ENCODE peak calls at places on chromosomes 5 and 9, in six cellular contexts. Q is mesothelial cell of epicardium, T is neural progenitor cell, O is dorsolateral prefrontal cortex, K is psoas muscle, L is coronary artery. H is an unnamed sample.

GRCh38 chr5:82222597-82223574 is 55.3 kb downstream of the RPS23 start:
- DNase-seq in Q (no peak), T (no peak), O (no peak), K (no peak), L (no peak), H (no peak)

GRCh38 chr5:101393795-101394450 is 490.8 kb upstream of the ST8SIA4 start:
- DNase-seq in Q (no peak), T (no peak), O (no peak), K (no peak), L (no peak), H (no peak)

GRCh38 chr9:108478431-108478837 is 377.4 kb downstream of the ACTL7B start:
- DNase-seq in Q (no peak), T (no peak), O (no peak), K (peak; percentile 72), L (peak; percentile 76), H (no peak)

GRCh38 chr9:96014078-96014477 is 138.6 kb downstream of the ERCC6L2 start:
- DNase-seq in Q (no peak), T (no peak), O (no peak), K (no peak), L (no peak), H (no peak)

GRCh38 chr9:16825971-16826370 is 44.5 kb downstream of the BNC2 start:
- DNase-seq in Q (no peak), T (peak; percentile 82), O (no peak), K (no peak), L (no peak), H (no peak)

GRCh38 chr5:10354048-10354872 is 765 bp downstream of the MARCHF6 start:
- DNase-seq in Q (no peak), T (peak; percentile 63), O (peak; percentile 37), K (no peak), L (no peak), H (no peak)

GRCh38 chr5:173329370-173330150 is 1.3 kb upstream of the STC2 start:
- DNase-seq in Q (no peak), T (peak; percentile 67), O (no peak), K (no peak), L (no peak), H (peak; percentile 71)

GRCh38 chr5:134511796-134512660 is 13.4 kb upstream of the JADE2 start:
- DNase-seq in Q (no peak), T (peak; percentile 26), O (peak; percentile 12), K (peak; percentile 94), L (no peak), H (peak; percentile 31)

GRCh38 chr5:54703091-54703490 is 185.5 kb downstream of the SNX18 start:
- DNase-seq in Q (no peak), T (peak; percentile 56), O (no peak), K (peak; percentile 86), L (no peak), H (no peak)

GRCh38 chr9:112796485-112796884 is 45.9 kb downstream of the SNX30 start:
- DNase-seq in Q (no peak), T (no peak), O (no peak), K (no peak), L (no peak), H (no peak)

GRCh38 chr9:112795946-112796345 is 45.4 kb downstream of the SNX30 start:
- DNase-seq in Q (no peak), T (no peak), O (no peak), K (no peak), L (no peak), H (no peak)

GRCh38 chr9:112792670-112793069 is 42.1 kb downstream of the SNX30 start:
- DNase-seq in Q (no peak), T (no peak), O (no peak), K (no peak), L (no peak), H (no peak)

GRCh38 chr9:112790231-112790774 is 39.7 kb downstream of the SNX30 start:
- DNase-seq in Q (no peak), T (no peak), O (no peak), K (no peak), L (no peak), H (no peak)

GRCh38 chr9:112793213-112793810 is 42.8 kb downstream of the SNX30 start:
- DNase-seq in Q (no peak), T (peak; percentile 72), O (peak; percentile 56), K (peak; percentile 85), L (no peak), H (peak; percentile 57)
- TF ChIP-seq CTCF in Q (no peak), T (peak; percentile 70), O (peak; percentile 63), K (peak; percentile 69), L (peak; percentile 35), H (peak; percentile 46)

DNA sequence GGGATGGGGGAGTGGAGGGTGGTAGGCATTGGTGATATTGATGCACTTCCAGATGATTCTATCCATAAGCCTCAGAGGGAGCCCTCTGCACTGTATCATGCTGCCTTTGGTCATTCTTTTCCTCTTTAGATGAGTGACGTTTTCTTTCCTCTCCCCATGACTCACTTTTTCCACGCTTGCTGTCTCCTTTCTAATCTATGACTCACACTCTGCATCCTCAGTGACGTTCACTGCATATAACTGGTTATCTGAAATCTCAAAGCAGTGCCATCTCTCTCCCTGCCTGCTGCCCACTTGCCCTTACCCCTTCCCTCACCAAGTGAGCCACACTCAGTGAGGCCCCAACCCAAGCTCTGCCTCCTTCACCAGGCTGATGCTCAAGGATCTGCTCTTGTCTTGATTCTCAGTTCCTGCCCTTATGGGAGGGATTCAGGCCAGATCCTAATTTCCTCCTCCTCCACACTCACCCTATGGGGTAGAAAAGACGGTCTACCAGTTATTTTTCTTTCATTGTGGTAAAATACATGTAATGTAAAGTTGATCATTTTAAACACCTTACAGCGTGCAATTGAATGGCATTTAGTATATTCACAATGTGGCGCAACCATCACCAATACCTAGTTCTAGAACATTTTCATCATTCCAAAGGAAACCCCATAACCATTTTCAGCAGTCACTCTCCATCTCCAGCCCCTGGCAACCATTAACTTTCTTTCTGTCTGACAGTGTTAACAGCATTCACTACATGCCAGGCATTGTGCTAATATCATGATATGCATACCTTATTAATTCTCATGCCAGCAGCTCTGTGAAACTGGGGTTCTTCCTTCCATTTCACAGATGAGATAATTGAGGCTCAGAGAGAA is 31.8 kb downstream of the PTGS1 start:
- DNase-seq in Q (no peak), T (no peak), O (no peak), K (no peak), L (no peak), H (no peak)
- TF ChIP-seq CTCF in Q (no peak), T (no peak), O (no peak), K (no peak), L (no peak), H (no peak)

GRCh38 chr9:37363124-37363523 is 59.4 kb upstream of the GRHPR start:
- DNase-seq in Q (no peak), T (no peak), O (no peak), K (no peak), L (no peak), H (no peak)

GRCh38 chr9:37362430-37362829 is 60.1 kb upstream of the GRHPR start:
- DNase-seq in Q (no peak), T (no peak), O (no peak), K (no peak), L (no peak), H (no peak)

GRCh38 chr9:37369671-37370070 is 52.8 kb upstream of the GRHPR start:
- DNase-seq in Q (no peak), T (no peak), O (no peak), K (no peak), L (no peak), H (no peak)

GRCh38 chr9:37364136-37364535 is 58.4 kb upstream of the GRHPR start:
- DNase-seq in Q (no peak), T (no peak), O (no peak), K (no peak), L (no peak), H (no peak)

GRCh38 chr9:37364751-37365360 is 57.6 kb upstream of the GRHPR start:
- DNase-seq in Q (no peak), T (no peak), O (no peak), K (no peak), L (no peak), H (no peak)
- TF ChIP-seq CTCF in Q (no peak), T (peak; percentile 31), O (no peak), K (no peak), L (no peak), H (no peak)

DNA sequence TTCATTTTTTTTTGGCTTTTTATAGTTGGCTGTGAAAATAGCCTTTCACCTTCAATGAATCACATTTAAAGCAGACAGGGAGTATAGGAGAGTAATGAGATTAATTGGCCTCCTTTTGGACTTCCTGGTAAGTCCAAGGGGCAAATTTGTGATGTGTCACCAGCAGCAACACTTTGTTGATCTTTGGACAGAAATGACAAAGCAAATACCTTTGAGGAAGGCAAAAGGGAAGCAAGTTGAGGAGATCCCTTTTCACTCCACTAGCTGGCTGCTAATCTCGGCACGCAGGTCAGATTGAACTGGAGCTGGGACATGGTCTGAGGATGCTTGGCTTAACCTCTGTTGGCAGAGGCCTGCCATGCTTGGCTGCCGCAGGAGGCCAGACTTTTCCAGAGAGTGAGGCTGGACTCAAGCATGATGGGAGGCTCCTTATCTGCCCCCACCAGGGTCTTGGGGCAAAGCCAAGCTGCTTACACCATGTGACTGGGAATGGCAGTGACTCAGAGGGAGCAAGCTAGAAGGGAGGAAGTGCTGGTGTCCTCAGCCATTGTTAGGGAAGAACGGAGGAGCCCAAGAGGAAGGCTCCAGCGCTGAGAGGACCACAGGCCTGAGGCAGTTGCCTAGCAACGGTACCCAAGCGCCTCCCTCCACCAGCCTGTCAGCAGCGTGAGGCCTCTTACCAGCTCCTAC is 174.5 kb upstream of the MAP1B start:
- DNase-seq in Q (no peak), T (peak; percentile 75), O (peak; percentile 29), K (peak; percentile 69), L (peak; percentile 91), H (peak; percentile 12)
- TF ChIP-seq CTCF in Q (no peak), T (no peak), O (no peak), K (no peak), L (no peak), H (no peak)

DNA sequence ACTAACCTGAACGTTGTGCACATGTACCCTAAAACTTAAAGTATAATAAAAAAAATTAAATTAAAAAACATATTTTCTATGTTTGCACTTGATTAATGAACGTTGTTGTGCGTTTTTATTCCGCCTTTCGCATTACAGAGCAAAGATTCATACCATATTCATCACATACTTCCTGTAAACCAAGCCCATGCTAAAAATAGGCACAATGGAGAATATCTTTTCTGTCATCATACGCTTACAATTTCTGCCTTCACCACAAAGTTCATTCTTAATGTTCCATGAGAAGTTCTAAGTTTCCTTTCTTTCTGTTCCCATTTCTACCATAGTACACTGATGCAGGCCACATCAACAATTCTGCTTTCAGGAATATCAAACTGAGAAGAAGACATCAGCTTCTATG is 456.6 kb downstream of the CDH10 start:
- DNase-seq in Q (no peak), T (no peak), O (no peak), K (no peak), L (no peak), H (no peak)
- TF ChIP-seq CTCF in Q (no peak), T (no peak), O (no peak), K (no peak), L (no peak), H (no peak)

DNA sequence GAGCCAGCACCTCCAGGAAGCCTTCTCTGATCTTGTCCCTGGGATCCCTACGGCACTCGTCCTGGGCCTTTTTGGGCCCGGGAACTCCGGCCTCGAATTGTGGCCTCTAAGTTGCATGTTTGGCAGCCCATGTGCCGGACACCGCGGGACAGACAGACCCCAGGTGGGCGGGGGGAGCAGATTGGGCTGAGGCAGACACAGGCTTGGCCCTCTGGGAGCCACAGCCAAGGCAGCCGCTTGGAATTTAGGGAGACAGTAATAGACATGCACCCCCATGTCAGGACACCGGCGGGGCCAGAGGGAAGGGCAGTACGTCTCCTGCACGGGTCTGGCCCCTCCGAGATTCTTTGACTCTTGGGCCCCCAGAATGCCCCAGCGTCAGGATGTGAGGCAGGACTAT is 36.2 kb downstream of the ADAMTSL2 start:
- DNase-seq in Q (no peak), T (no peak), O (no peak), K (no peak), L (no peak), H (no peak)
- TF ChIP-seq CTCF in Q (no peak), T (no peak), O (no peak), K (no peak), L (no peak), H (no peak)

GRCh38 chr5:146007270-146007669 is 70.9 kb downstream of the SH3RF2 start:
- DNase-seq in Q (no peak), T (no peak), O (no peak), K (no peak), L (no peak), H (no peak)
- TF ChIP-seq CTCF in Q (no peak), T (peak; percentile 24), O (no peak), K (no peak), L (no peak), H (no peak)

H was measured in nephron progenitor cell.